ENCODE peak calls at places on chromosomes 4 and X, in six cellular contexts. H is naive thymus-derived CD8-positive, alpha-beta T cell; M is stimulated activated CD8-positive, alpha-beta memory T cell treated with anti-CD3 and anti-CD28 coated beads, Interleukin-15, amount 100 ng/mL, for 1 hour; U is esophagus muscularis mucosa; R is CD4-positive, alpha-beta T cell; E is choroid plexus epithelial cell. V is an unnamed sample.
A peak's percentile ranks its signal among the peaks of the same experiment; 100 is the strongest.

GRCh38 chr4:124710911-124711310 is 1.6 kb downstream of the ANKRD50 start:
- DNase-seq in E (peak; percentile 28), U (no peak), H (no peak), R (no peak), M (no peak), V (no peak)

GRCh38 chrX:21528076-21528475 is 130.1 kb downstream of the KLHL34 start:
- DNase-seq in U (no peak), H (no peak), E (peak; percentile 20), R (no peak), M (no peak), V (peak; percentile 42)

GRCh38 chrX:153948847-153949819 is 4.7 kb upstream of the RENBP start:
- DNase-seq in E (no peak), U (no peak), R (no peak), M (no peak), H (no peak), V (no peak)

GRCh38 chrX:104750146-104750699 is 184.2 kb downstream of the IL1RAPL2 start:
- DNase-seq in H (no peak), R (no peak), E (no peak), U (no peak), M (no peak), V (no peak)

GRCh38 chr4:80767944-80768343 is 262.6 kb upstream of the BMP3 start:
- DNase-seq in R (no peak), M (no peak), E (no peak), H (no peak), U (no peak), V (no peak)

GRCh38 chrX:31219174-31219573 is 147.3 kb upstream of the FTHL17 start:
- DNase-seq in H (no peak), M (no peak), U (no peak), R (no peak), E (no peak), V (no peak)

GRCh38 chrX:100424012-100424411 is 13.9 kb upstream of the PCDH19 start:
- DNase-seq in M (no peak), U (no peak), E (peak; percentile 15), H (no peak), R (no peak), V (peak; percentile 15)

GRCh38 chrX:153984351-153985178 is 12.0 kb downstream of the TMEM187 start:
- DNase-seq in H (peak; percentile 24), E (no peak), U (no peak), R (no peak), M (no peak), V (no peak)

GRCh38 chrX:118655561-118656246 is 71.7 kb upstream of the IL13RA1 start:
- DNase-seq in H (no peak), U (no peak), M (no peak), E (peak; percentile 45), R (no peak), V (no peak)

GRCh38 chr4:84482564-84483563 is 16.2 kb downstream of the NKX6-1 start:
- DNase-seq in U (no peak), R (no peak), H (no peak), E (peak; percentile 52), M (no peak), V (peak; percentile 25)

GRCh38 chrX:40100537-40101429 is 3.0 kb upstream of the BCOR start:
- DNase-seq in H (no peak), U (no peak), M (no peak), R (no peak), E (no peak), V (no peak)

GRCh38 chr4:42561031-42561430 is 95.9 kb downstream of the ATP8A1 start:
- DNase-seq in U (no peak), R (no peak), E (no peak), M (no peak), H (no peak), V (no peak)

GRCh38 chr4:2843909-2844584 is 403 bp downstream of the ADD1 start:
- DNase-seq in U (peak; percentile 92), H (no peak), E (peak; percentile 39), R (no peak), M (no peak), V (peak; percentile 39)

GRCh38 chr4:83582289-83582756 is 46.4 kb downstream of the GPAT3 start:
- DNase-seq in E (no peak), H (peak; percentile 6), M (no peak), R (no peak), U (no peak), V (peak; percentile 23)

GRCh38 chr4:121706595-121707021 is 9.8 kb upstream of the ANXA5 start:
- DNase-seq in M (peak; percentile 14), U (no peak), H (no peak), E (peak; percentile 83), R (no peak), V (no peak)

GRCh38 chr4:81369898-81370297 is 101.8 kb downstream of the RASGEF1B start:
- DNase-seq in E (peak; percentile 31), M (no peak), H (no peak), U (no peak), R (no peak), V (no peak)

GRCh38 chrX:106467422-106467821 is 144.4 kb upstream of the RADX start:
- DNase-seq in M (no peak), H (no peak), U (no peak), R (no peak), E (no peak), V (no peak)

GRCh38 chr4:2600878-2601277 is 64.4 kb downstream of the FAM193A start:
- DNase-seq in M (no peak), H (no peak), E (no peak), U (no peak), R (no peak), V (no peak)

GRCh38 chr4:38386654-38387188 is 277.3 kb upstream of the KLF3 start:
- DNase-seq in U (no peak), M (no peak), E (no peak), R (no peak), H (no peak), V (no peak)

GRCh38 chr4:153520227-153520626 is 54.1 kb downstream of the TMEM131L start:
- DNase-seq in M (no peak), E (no peak), U (no peak), R (no peak), H (no peak), V (no peak)

GRCh38 chr4:8188743-8189550 is 10.1 kb upstream of the SH3TC1 start:
- DNase-seq in M (no peak), E (no peak), H (no peak), U (no peak), R (no peak), V (no peak)

GRCh38 chr4:170248029-170248428 is 158.3 kb upstream of the AADAT start:
- DNase-seq in E (peak; percentile 46), M (no peak), U (no peak), R (no peak), H (no peak), V (no peak)

GRCh38 chrX:48573690-48574269 is 504 bp upstream of the RBM3 start:
- DNase-seq in R (no peak), H (peak; percentile 40), M (no peak), U (no peak), E (peak; percentile 52), V (peak; percentile 85)

GRCh38 chr4:152464030-152464823 is 71.7 kb downstream of the FBXW7 start:
- DNase-seq in R (no peak), M (no peak), E (peak; percentile 21), H (no peak), U (no peak), V (peak; percentile 9)

GRCh38 chr4:37648084-37648817 is 37.9 kb downstream of the RELL1 start:
- DNase-seq in H (no peak), U (no peak), E (peak; percentile 97), R (no peak), M (no peak), V (peak; percentile 90)

GRCh38 chr4:87236851-87237250 is 16.4 kb upstream of the KLHL8 start:
- DNase-seq in E (no peak), H (no peak), U (no peak), R (no peak), M (no peak), V (no peak)

GRCh38 chr4:91958651-91959050 is 345.1 kb upstream of the GRID2 start:
- DNase-seq in H (no peak), M (no peak), U (no peak), R (no peak), E (peak; percentile 8), V (no peak)

V was measured in dermis microvascular lymphatic vessel endothelial cell.